ENCODE peak calls at places on chromosomes 13 and 19, in four cellular contexts. F is GM12878, O is SK-N-SH, S is K562. X is an unnamed sample.

GRCh38 chr19:15124572-15125231 is 17.5 kb downstream of the SYDE1 start:
- DNase-seq in F (no peak), O (peak), S (no peak), X (no peak)

GRCh38 chr19:3801412-3802096 is 15.4 kb upstream of the MATK start:
- DNase-seq in F (no peak), S (no peak), O (peak), X (peak)

GRCh38 chr13:84917252-84917878 is 881.9 kb downstream of the SLITRK6 start:
- DNase-seq in F (no peak), O (peak), S (no peak), X (peak)

GRCh38 chr19:1271528-1272422 is 2.6 kb downstream of the CIRBP start:
- DNase-seq in O (no peak), F (no peak), S (no peak), X (no peak)

GRCh38 chr19:50551713-50552187 is 16.5 kb downstream of the LRRC4B start:
- DNase-seq in F (no peak), O (peak), S (peak), X (peak)

GRCh38 chr13:67045357-67045756 is 184.8 kb downstream of the PCDH9 start:
- DNase-seq in O (no peak), F (no peak), S (no peak), X (no peak)

GRCh38 chr13:74931698-74932433 is 550.1 kb downstream of the TBC1D4 start:
- DNase-seq in S (no peak), F (no peak), O (peak), X (no peak)

GRCh38 chr19:16339361-16339725 is 14.7 kb downstream of the KLF2 start:
- DNase-seq in F (no peak), O (no peak), S (no peak), X (no peak)

GRCh38 chr13:108917581-108917980 is 288.2 kb downstream of the MYO16 start:
- DNase-seq in F (no peak), S (no peak), O (no peak), X (no peak)

DNA sequence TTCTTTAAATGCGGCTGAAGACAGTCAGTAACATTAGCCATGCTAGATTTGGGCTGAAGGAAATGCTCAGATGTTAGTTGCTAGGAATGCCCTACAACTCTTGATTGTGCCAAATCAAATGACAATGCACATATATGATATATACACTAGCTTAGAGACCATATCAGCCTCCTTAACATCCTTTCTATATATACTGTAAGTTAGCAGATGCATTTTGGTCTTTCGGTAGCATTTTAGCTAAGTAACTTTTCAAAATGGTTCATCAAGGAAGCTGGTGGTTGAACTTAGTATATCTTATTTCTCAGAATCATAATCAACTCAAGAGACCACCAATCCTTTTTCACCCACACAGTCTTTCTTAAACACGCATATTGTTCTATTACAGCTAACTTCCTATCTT is 14.1 kb upstream of the ENOX1 start:
- DNase-seq in O (no peak), S (no peak), F (no peak), X (no peak)
- TF ChIP-seq JUND in O (no peak), S (no peak), F (no peak), X (no peak)

GRCh38 chr19:19319725-19320361 is 466 bp downstream of the SUGP1 start:
- DNase-seq in O (peak), S (no peak), F (no peak), X (no peak)
- TF ChIP-seq JUND in O (no peak), S (no peak), F (no peak), X (no peak)

GRCh38 chr19:40465025-40465780 is at the start of gene BLVRB:
- DNase-seq in S (peak), O (no peak), F (no peak), X (peak)
- TF ChIP-seq JUND in S (no peak), O (no peak), F (no peak), X (no peak)

GRCh38 chr19:9205506-9206113 is 13.8 kb downstream of the OR7D4 start:
- DNase-seq in O (peak), F (no peak), S (peak), X (peak)
- TF ChIP-seq JUND in O (no peak), F (no peak), S (no peak), X (no peak)

GRCh38 chr19:10979950-10980349 is 19.1 kb downstream of the SMARCA4 start:
- DNase-seq in O (no peak), S (no peak), F (peak), X (no peak)
- TF ChIP-seq JUND in O (no peak), S (no peak), F (no peak), X (no peak)

X was measured in T47D.